ENCODE peak calls at places on chromosomes 16 and 17, in four cellular contexts. P is A549, A is HepG2, D is GM12878. U is an unnamed sample.

GRCh38 chr16:2815299-2815771 is 1.7 kb upstream of the PRSS21 start:
- DNase-seq in A (no peak), D (no peak), P (no peak), U (no peak)

GRCh38 chr17:43636446-43636845 is 25.3 kb downstream of the MEOX1 start:
- DNase-seq in P (no peak), D (no peak), A (no peak), U (no peak)

GRCh38 chr17:62562656-62563055 is 64.8 kb upstream of the MRC2 start:
- DNase-seq in P (no peak), A (peak; percentile 76), D (no peak), U (no peak)

GRCh38 chr17:40854175-40854814 is 12.7 kb downstream of the KRT12 start:
- DNase-seq in D (no peak), P (peak; percentile 71), A (peak; percentile 55), U (no peak)

GRCh38 chr17:48871035-48871550 is 21.5 kb upstream of the ATP5MC1 start:
- DNase-seq in A (no peak), P (no peak), D (no peak), U (no peak)

GRCh38 chr17:56528636-56529170 is 64.8 kb upstream of the NOG start:
- DNase-seq in A (no peak), D (no peak), P (no peak), U (no peak)

GRCh38 chr16:20166531-20167235 is 93.0 kb upstream of the GPR139 start:
- DNase-seq in P (no peak), A (no peak), D (no peak), U (peak; percentile 23)

GRCh38 chr16:31130899-31131298 is 4.6 kb downstream of the PRSS8 start:
- DNase-seq in A (no peak), P (no peak), D (no peak), U (peak; percentile 74)

GRCh38 chr17:21549107-21549687 is 143.1 kb upstream of the KCNJ18 start:
- DNase-seq in D (no peak), A (no peak), P (no peak), U (no peak)

GRCh38 chr16:24906199-24906808 is 60.5 kb downstream of the SLC5A11 start:
- DNase-seq in A (peak; percentile 11), D (no peak), P (no peak), U (peak; percentile 43)

GRCh38 chr17:77535435-77535834 is 394.7 kb downstream of the SEC14L1 start:
- DNase-seq in A (no peak), D (no peak), P (no peak), U (no peak)

GRCh38 chr17:62703269-62703775 is 75.9 kb downstream of the MRC2 start:
- DNase-seq in D (no peak), A (no peak), P (peak; percentile 38), U (no peak)

GRCh38 chr17:69480197-69480596 is 65.7 kb downstream of the MAP2K6 start:
- DNase-seq in D (no peak), P (no peak), A (no peak), U (no peak)

GRCh38 chr16:9447195-9447551 is 355.7 kb downstream of the HAPSTR1 start:
- DNase-seq in P (no peak), A (no peak), D (no peak), U (no peak)

GRCh38 chr16:20938426-20938825 is 37.9 kb downstream of the LYRM1 start:
- DNase-seq in A (no peak), P (no peak), D (no peak), U (no peak)

GRCh38 chr16:87392823-87393679 is 915 bp downstream of the MAP1LC3B start:
- DNase-seq in A (no peak), P (peak; percentile 41), D (no peak), U (peak; percentile 71)

GRCh38 chr17:75398279-75398678 is 7.2 kb downstream of the GRB2 start:
- DNase-seq in P (no peak), D (no peak), A (no peak), U (no peak)

GRCh38 chr16:46857261-46857962 is 26.4 kb upstream of the C16orf87 start:
- DNase-seq in D (no peak), P (peak; percentile 55), A (peak; percentile 65), U (peak; percentile 59)

GRCh38 chr17:8904686-8905085 is 37.2 kb upstream of the PIK3R6 start:
- DNase-seq in D (no peak), A (no peak), P (no peak), U (no peak)

GRCh38 chr17:57422574-57423164 is 166.3 kb downstream of the MSI2 start:
- DNase-seq in D (peak; percentile 77), A (no peak), P (no peak), U (no peak)

GRCh38 chr16:82653550-82654511 is 27.1 kb downstream of the CDH13 start:
- DNase-seq in D (peak; percentile 90), P (peak; percentile 44), A (peak; percentile 19), U (peak; percentile 7)

GRCh38 chr16:10946308-10946707 is 1.9 kb downstream of the CLEC16A start:
- DNase-seq in A (no peak), P (no peak), D (no peak), U (peak; percentile 83)

GRCh38 chr16:8572919-8573724 is 17.2 kb downstream of the TMEM114 start:
- DNase-seq in A (peak; percentile 61), P (peak; percentile 38), D (no peak), U (peak; percentile 92)

GRCh38 chr17:72538921-72539352 is 418.1 kb downstream of the SOX9 start:
- DNase-seq in D (no peak), P (no peak), A (no peak), U (peak; percentile 49)

GRCh38 chr17:57783338-57783742 is 38.2 kb upstream of the CCDC182 start:
- DNase-seq in A (peak; percentile 53), D (no peak), P (peak; percentile 84), U (peak; percentile 93)

GRCh38 chr17:10628756-10629155 is 28.4 kb downstream of the MYH3 start:
- DNase-seq in P (no peak), A (no peak), D (no peak), U (peak; percentile 81)

GRCh38 chr17:66451188-66452149 is 149.1 kb downstream of the PRKCA start:
- DNase-seq in P (peak; percentile 62), A (peak; percentile 89), D (no peak), U (peak; percentile 80)
- TF ChIP-seq REST in P (no peak), A (no peak), D (no peak), U (no peak)

GRCh38 chr16:73142069-73142880 is 94.3 kb upstream of the ZFHX3 start:
- DNase-seq in A (no peak), P (no peak), D (no peak), U (no peak)
- TF ChIP-seq REST in A (no peak), P (no peak), D (no peak), U (no peak)

GRCh38 chr17:32127156-32127897 is 15.0 kb upstream of the RHOT1 start:
- DNase-seq in A (no peak), P (peak; percentile 87), D (peak; percentile 69), U (peak; percentile 71)
- TF ChIP-seq REST in A (no peak), P (no peak), D (peak; percentile 6), U (no peak)

GRCh38 chr17:47855737-47856136 is 4.8 kb upstream of the SP6 start:
- DNase-seq in A (no peak), D (no peak), P (no peak), U (peak; percentile 8)
- TF ChIP-seq REST in A (no peak), D (no peak), P (no peak), U (no peak)

GRCh38 chr17:39621523-39622379 is 5.0 kb upstream of the PPP1R1B start:
- DNase-seq in P (peak; percentile 94), D (peak; percentile 56), A (peak; percentile 80), U (peak; percentile 84)
- TF ChIP-seq REST in P (peak; percentile 73), D (peak; percentile 77), A (peak; percentile 89), U (peak; percentile 65)

GRCh38 chr17:5281814-5282638 is at the start of gene RABEP1:
- DNase-seq in A (peak; percentile 75), D (peak; percentile 46), P (peak; percentile 69), U (peak; percentile 93)
- TF ChIP-seq REST in A (peak; percentile 21), D (peak; percentile 22), P (peak; percentile 74), U (no peak)

GRCh38 chr17:7719661-7720060 is 2.1 kb downstream of the DNAH2 start:
- DNase-seq in A (no peak), D (no peak), P (no peak), U (no peak)

GRCh38 chr17:7717756-7718350 is 309 bp downstream of the DNAH2 start:
- DNase-seq in D (no peak), P (peak; percentile 35), A (no peak), U (peak; percentile 52)

GRCh38 chr17:7714721-7715594 is 2.6 kb upstream of the DNAH2 start:
- DNase-seq in D (no peak), P (no peak), A (no peak), U (no peak)

GRCh38 chr17:7716299-7716886 is 1.2 kb upstream of the DNAH2 start:
- DNase-seq in D (no peak), A (no peak), P (no peak), U (peak; percentile 25)

DNA sequence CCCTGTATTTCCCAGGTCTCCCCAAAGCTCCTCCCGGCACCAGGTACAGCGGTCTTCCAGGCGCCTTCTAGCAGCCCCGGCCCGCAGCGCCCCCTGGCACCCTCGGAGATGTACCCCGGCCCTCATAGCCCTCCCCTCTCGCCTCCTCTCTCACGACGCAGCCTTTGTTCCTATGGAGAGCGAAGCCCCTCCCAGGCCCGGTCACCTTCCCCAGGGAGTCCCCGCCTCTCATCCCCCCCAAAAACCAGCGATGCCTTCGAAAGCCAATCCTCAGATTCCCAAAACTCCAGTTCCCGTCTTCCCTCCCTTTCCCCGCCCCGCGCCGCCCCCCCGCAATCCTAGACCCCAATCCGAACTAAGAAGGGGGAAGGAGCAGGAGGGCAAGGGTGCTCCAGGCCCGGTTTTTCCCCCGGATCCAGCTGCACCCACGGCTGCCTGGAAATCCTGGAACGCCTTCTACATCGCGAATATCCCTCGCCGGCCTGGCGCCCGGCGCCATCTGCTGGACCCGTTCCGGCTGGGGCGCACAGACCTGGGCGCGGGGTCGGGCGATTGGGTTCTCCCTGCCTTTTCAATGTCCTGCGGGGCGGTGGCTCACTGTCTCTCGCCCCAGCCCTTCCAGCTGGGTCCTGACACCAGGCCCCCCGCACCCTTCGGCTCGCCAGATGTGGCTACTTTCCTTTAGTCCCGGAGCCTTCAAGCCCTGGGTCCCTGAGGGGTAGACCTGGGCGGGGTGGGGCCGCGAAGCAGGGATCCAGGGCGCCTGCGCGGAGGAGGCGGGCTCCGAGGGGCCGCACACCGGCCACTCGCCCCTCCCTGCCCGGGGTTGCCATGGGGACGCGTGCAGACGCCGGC is at the start of gene DNAH2:
- DNase-seq in P (peak; percentile 94), D (no peak), A (peak; percentile 60), U (peak; percentile 99)
- TF ChIP-seq REST in P (no peak), D (no peak), A (no peak), U (peak; percentile 9)

U was measured in GM23338.